ENCODE peak calls at places on chromosome 21, in four cellular contexts. X is stomach, N is endothelial cell of umbilical vein, F is HCT116. W is an unnamed sample.
A peak's percentile ranks its signal among the peaks of the same experiment; 100 is the strongest.

GRCh38 chr21:15592271-15592860 is 137.4 kb upstream of the USP25 start:
- DNase-seq in F (peak; percentile 21), X (no peak), N (peak; percentile 65), W (peak; percentile 21)

GRCh38 chr21:19941626-19942025 is 1056.6 kb upstream of the NCAM2 start:
- DNase-seq in N (no peak), F (no peak), X (no peak), W (no peak)

GRCh38 chr21:31162827-31163226 is 124.6 kb upstream of the KRTAP19-8 start:
- DNase-seq in N (no peak), F (no peak), X (no peak), W (no peak)

GRCh38 chr21:34695434-34695833 is 26.6 kb downstream of the CLIC6 start:
- DNase-seq in N (no peak), F (no peak), X (no peak), W (no peak)

GRCh38 chr21:38326899-38327298 is 70.1 kb downstream of the KCNJ15 start:
- DNase-seq in F (no peak), X (no peak), N (no peak), W (no peak)

GRCh38 chr21:31130821-31131220 is 92.5 kb upstream of the KRTAP19-8 start:
- DNase-seq in F (no peak), X (no peak), N (no peak), W (no peak)

GRCh38 chr21:31684918-31685317 is 25.4 kb downstream of the SOD1 start:
- DNase-seq in X (no peak), F (no peak), N (no peak), W (no peak)

GRCh38 chr21:39364949-39365348 is 16.1 kb upstream of the HMGN1 start:
- DNase-seq in X (no peak), F (no peak), N (no peak), W (no peak)

GRCh38 chr21:34889287-34889536 is 159.9 kb downstream of the RUNX1 start:
- DNase-seq in N (peak; percentile 69), X (peak; percentile 57), F (no peak), W (peak; percentile 39)

GRCh38 chr21:36481639-36482038 is 1.7 kb upstream of the CLDN14 start:
- DNase-seq in X (no peak), N (no peak), F (no peak), W (no peak)
- TF ChIP-seq POLR2A in X (no peak), N (no peak), F (no peak), W (no peak)

GRCh38 chr21:33027401-33028185 is 1.9 kb downstream of the OLIG2 start:
- DNase-seq in N (no peak), F (no peak), X (no peak), W (no peak)

GRCh38 chr21:33029512-33029921 is 3.8 kb downstream of the OLIG2 start:
- DNase-seq in N (no peak), X (no peak), F (no peak), W (no peak)

GRCh38 chr21:33028271-33028670 is 2.5 kb downstream of the OLIG2 start:
- DNase-seq in X (no peak), F (no peak), N (no peak), W (no peak)

GRCh38 chr21:33029975-33030461 is 4.3 kb downstream of the OLIG2 start:
- DNase-seq in F (no peak), N (no peak), X (no peak), W (no peak)

GRCh38 chr21:33028759-33029511 is 3.2 kb downstream of the OLIG2 start:
- DNase-seq in F (no peak), X (no peak), N (no peak), W (no peak)
- TF ChIP-seq POLR2AphosphoS5 in F (no peak), X (no peak), N (no peak), W (no peak)

DNA sequence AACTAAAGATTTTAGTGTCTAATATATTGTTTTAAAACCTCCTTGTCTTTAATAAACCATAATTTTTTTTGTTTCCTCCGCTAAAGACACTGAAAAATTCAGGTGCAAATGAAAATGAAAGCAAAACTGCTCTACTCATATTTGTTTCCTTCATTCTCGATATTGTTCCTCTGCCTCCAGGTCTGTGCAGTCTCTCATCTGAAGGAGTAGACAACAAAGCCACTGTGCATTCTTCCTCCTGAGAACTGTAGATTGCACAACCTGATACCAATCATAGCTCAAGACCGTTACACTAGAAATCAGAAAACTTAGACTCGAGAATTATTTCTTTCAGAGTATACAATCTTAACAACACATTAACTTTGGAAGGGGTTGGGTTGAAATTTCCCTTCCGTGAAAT is 373.1 kb upstream of the CXADR start:
- DNase-seq in F (no peak), X (no peak), N (peak; percentile 23), W (no peak)
- H3K4me3 ChIP-seq in F (no peak overlapping the region), X (peak overlapping the region; percentile 31), N (peak overlapping the region; percentile 39), W (peak overlapping the region; percentile 16)

GRCh38 chr21:36096398-36097290 is 26.8 kb downstream of the CBR1 start:
- DNase-seq in X (no peak), F (no peak), N (no peak), W (no peak)
- TF ChIP-seq POLR2A in X (no peak), F (no peak), N (no peak), W (no peak)

DNA sequence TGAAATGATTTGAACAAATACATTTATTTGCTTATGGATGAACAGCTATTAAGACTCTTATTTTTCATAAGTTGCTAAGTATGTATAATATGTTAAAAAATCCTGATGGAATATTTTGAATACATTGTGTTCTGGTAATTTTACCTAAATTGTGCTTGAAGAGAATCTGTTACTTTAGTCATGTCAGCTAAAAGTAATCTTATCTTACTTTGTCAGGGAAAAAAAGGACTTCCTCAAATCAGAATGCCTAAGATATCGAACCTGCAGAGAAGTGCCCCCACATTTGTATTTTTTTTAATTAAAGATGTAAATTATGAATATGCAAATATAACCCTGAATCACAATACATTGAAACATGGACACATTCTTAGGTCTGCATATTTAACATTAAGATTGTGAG is 1331.7 kb downstream of the MRPL39 start:
- DNase-seq in X (no peak), N (no peak), F (no peak), W (no peak)
- TF ChIP-seq POLR2AphosphoS5 in X (no peak), N (no peak), F (no peak), W (no peak)

DNA sequence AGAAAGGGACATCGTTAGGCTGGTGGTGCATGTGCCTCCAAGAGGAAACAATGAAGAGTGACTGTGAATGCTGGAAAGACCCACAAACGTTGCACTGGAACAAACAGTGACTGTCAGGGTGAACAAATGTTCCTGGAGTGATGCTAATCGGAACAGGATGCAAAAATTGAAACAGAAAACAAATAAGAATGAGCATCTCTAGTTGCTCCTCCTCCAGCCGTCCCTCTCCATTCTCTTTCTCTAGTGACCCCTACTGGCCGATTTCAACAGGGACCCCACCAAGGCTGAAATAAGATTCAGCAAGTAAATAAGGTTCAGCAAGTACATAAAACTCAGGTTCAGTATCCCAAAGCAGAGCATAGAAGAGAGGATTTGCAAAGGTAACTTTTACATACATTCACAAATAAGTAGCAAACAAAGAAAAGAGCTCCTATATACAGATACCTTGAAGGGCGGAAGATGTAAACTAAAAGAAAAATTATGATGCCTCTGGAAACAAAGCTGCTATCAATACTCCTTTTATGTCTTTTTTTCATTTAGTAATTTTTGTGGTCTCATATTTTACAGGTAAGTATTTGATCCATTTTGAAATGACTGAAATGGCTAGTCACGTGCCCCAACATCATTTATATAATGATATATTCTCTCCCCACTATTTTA is 836.1 kb upstream of the ADAMTS5 start:
- DNase-seq in N (peak; percentile 39), F (no peak), X (peak; percentile 44), W (peak; percentile 12)
- H3K4me3 ChIP-seq in N (no peak overlapping the region), F (no peak overlapping the region), X (no peak overlapping the region), W (no peak overlapping the region)

DNA sequence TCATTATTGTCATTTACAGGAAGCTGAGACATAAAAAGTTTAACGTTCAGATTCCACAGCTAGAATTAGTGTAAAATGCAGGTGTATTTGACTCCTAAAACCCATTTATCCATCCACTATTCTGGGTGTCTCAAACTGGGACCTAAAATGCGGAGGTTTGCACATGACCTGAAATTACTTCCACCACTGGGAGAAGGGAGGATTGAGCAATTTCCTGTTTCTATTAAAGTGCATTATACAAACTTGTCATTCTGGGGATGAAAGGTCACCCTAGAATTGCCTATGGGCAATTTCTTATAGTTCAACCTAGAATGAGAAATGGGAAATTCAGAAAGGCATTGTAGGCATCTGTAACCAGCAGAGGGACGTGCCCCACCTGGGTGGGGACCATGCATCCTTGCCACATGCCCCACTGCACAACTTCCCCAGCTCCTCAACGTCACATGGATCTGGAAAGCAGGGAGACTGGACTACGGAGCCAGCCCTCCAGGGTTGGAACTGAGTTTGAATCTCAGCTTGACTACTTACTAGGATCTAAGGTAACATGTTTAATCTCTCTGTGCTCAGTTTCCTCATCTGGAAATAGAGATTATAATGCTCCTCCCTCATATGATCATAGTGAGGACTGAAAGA is 47.0 kb downstream of the MRPL39 start:
- DNase-seq in F (no peak), N (no peak), X (no peak), W (no peak)
- TF ChIP-seq POLR2A in F (no peak), N (no peak), X (no peak), W (no peak)

DNA sequence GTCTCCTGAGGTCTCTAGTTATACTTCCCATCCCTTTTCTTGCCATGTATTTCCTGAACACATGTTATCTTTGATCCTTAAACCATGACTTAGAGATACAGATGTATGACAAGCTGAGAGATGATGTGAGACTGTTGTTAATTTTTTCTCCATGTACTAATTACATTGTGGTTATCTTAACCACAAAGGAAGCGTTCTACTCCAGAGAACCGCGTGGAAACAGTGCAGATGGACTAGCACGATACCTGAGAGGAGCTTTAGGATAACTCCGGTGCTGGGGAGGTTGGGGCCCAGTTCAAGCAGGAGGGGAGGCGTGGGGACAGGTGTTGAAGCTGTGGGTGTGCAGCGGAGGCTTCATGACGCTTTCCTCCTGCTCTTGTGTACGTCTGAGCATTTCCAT is 17.5 kb downstream of the PDE9A start:
- DNase-seq in X (no peak), F (no peak), N (no peak), W (no peak)
- TF ChIP-seq POLR2AphosphoS5 in X (no peak), F (no peak), N (no peak), W (no peak)

GRCh38 chr21:41784456-41785102 is 17.7 kb upstream of the RIPK4 start:
- DNase-seq in N (no peak), F (no peak), X (peak; percentile 7), W (no peak)
- H3K4me3 ChIP-seq in N (no peak overlapping the region), F (no peak overlapping the region), X (no peak overlapping the region), W (no peak overlapping the region)

DNA sequence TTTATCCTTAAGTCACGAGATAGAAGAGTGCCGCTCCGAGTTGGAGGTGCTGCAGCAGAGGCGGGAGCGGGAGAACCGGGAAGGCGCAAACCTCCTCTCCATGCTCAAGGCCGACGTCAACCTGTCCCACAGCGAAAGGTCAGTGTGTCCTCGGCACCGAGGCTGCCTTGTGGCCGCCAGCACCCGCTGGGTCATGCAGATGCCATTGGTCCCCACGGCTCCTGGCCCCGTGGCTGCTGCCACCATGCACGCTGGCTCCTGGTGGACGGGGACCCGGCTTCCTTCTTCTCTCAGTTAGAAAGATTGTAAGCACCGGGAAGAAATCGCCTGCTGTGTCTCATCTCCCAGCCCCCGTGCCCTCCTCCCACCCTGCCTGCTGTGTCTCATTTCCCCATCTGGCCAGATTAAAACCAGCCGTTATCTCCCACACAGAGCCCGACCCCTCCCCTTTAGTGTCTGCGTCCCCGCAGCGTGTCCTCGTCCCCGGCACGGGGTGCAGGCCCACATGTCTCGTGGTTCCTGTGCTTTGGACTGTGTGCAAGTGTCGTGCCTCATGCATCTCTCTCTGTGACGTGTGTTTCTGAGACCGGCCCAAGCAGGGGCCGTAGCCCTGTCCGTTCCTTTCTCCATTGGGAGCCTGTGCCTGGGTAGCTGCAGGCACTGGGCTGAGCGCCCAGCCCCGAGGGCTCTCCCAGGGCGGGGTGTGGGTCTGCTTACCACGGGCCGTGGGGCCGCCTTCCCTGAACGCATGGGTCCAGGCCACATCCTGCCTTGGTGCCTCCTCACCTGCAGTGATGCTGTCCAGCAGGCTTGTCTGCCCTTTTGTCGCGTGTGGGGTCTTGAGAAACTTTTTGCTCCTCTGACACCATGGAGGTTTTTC is 62.1 kb downstream of the PCNT start:
- DNase-seq in F (no peak), X (no peak), N (no peak), W (no peak)
- TF ChIP-seq POLR2A in F (no peak), X (no peak), N (no peak), W (no peak)

W was measured in prostate gland.